ENCODE peak calls at places on chromosomes 3 and 15, in five cellular contexts. N is mammary epithelial cell, U is MM.1S, A is SK-N-SH, C is endothelial cell of umbilical vein. X is an unnamed sample. For H3K9me3, the result is how much of the 10 kb centered on the place peaks cover.

GRCh38 chr15:40106203-40107161 is 2.2 kb downstream of the BMF start:
- DNase-seq in N (peak), U (peak), A (no peak), C (no peak), X (peak)

GRCh38 chr3:61560452-61561373 is 658 bp upstream of the PTPRG start:
- DNase-seq in N (peak), U (peak), A (peak), C (peak), X (no peak)

GRCh38 chr3:100400424-100400781 is 486 bp downstream of the TOMM70 start:
- DNase-seq in N (peak), U (peak), A (no peak), C (peak), X (peak)

GRCh38 chr15:77617507-77618285 is 15.0 kb downstream of the LINGO1 start:
- DNase-seq in N (peak), U (no peak), A (no peak), C (no peak), X (peak)

GRCh38 chr15:61173899-61174689 is 55.0 kb downstream of the RORA start:
- DNase-seq in N (no peak), U (no peak), A (peak), C (peak), X (no peak)

GRCh38 chr3:71673486-71673885 is 51.7 kb downstream of the EIF4E3 start:
- DNase-seq in N (no peak), U (no peak), A (no peak), C (no peak), X (no peak)

GRCh38 chr3:30342319-30343060 is 263.9 kb upstream of the TGFBR2 start:
- DNase-seq in N (peak), U (no peak), A (no peak), C (peak), X (no peak)

GRCh38 chr3:114645392-114645791 is 351.6 kb downstream of the TIGIT start:
- DNase-seq in N (peak), U (no peak), A (no peak), C (no peak), X (no peak)

GRCh38 chr3:71956716-71957115 is 171.8 kb upstream of the PROK2 start:
- DNase-seq in N (no peak), U (no peak), A (no peak), C (no peak), X (no peak)

GRCh38 chr3:172268896-172269295 is 179.4 kb downstream of the GHSR start:
- DNase-seq in N (no peak), U (no peak), A (no peak), C (no peak), X (no peak)

GRCh38 chr15:75107905-75108838 is 84.8 kb downstream of the PPCDC start:
- DNase-seq in N (peak), U (peak), A (no peak), C (peak), X (no peak)

GRCh38 chr3:139187648-139188047 is 143.0 kb upstream of the PRR23C start:
- DNase-seq in N (no peak), U (no peak), A (no peak), C (no peak), X (no peak)

GRCh38 chr3:129025691-129026435 is 24.8 kb downstream of the EFCC1 start:
- DNase-seq in N (no peak), U (no peak), A (peak), C (no peak), X (no peak)

GRCh38 chr3:54841461-54841860 is 86.4 kb downstream of the LRTM1 start:
- DNase-seq in N (no peak), U (no peak), A (no peak), C (no peak), X (no peak)

GRCh38 chr3:62923092-62923491 is 47.9 kb upstream of the CADPS start:
- DNase-seq in N (no peak), U (no peak), A (no peak), C (no peak), X (no peak)

GRCh38 chr15:63277044-63277892 is at the start of gene APH1B:
- DNase-seq in N (peak), U (peak), A (peak), C (peak), X (peak)

GRCh38 chr3:101070260-101071121 is 77.3 kb upstream of the ABI3BP start:
- DNase-seq in N (no peak), U (peak), A (peak), C (peak), X (peak)

GRCh38 chr3:121648219-121648958 is 12.3 kb downstream of the HCLS1 start:
- DNase-seq in N (no peak), U (no peak), A (no peak), C (no peak), X (no peak)

GRCh38 chr3:124926426-124927116 is 8.0 kb downstream of the MUC13 start:
- DNase-seq in N (no peak), U (no peak), A (no peak), C (no peak), X (no peak)

DNA sequence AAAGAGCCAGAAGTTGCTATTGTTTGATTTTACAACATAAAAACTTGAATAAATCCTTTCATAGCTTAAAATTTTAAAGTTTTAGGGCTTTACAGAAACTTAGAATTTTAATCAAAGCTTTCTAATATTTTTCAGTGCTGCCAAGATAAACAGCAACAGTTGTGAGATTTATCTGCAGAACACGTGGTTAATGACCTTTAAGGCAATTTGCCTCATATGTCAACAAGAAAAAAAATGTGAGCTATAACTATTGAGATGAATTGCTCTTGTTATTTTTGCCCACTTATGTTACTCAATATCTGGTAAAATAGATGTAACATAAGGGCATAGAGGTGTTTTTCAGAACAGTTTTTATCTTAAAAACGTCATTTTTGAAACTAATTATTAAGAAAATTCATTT is 96.7 kb upstream of the NECTIN3 start:
- DNase-seq in N (no peak), U (no peak), A (no peak), C (no peak), X (no peak)
- H2AFZ ChIP-seq in N (no peak), U (no peak), A (no peak), C (no peak), X (no peak)

GRCh38 chr3:156665296-156665695 is 9.1 kb upstream of the TIPARP start:
- DNase-seq in N (no peak), U (no peak), A (no peak), C (peak), X (no peak)
- H3K9ac ChIP-seq in N (no peak), U (peak), A (no peak), C (no peak), X (no peak)

DNA sequence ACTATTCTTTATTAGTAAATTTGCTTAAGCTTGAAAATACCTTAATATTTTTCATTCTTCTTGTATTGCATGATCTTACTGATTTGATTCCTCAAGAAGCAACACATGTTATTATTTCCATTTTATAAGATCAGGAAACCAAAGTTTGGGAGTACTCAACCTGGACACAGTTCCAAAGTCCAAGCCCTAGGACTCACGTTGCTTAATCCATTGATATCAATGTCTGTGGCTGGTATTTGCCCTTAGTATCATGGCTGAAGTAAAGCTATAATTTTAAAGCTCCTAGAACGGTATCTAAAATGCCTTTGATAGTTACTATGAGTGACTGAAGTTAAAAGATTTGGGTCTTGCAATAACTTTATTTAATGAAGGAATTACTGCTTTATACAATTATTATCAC is 1045.3 kb downstream of the TUSC7 start:
- DNase-seq in N (no peak), U (no peak), A (no peak), C (no peak), X (no peak)
- H3K9me3 ChIP-seq in N (under half), U (under half), A (under half), C (under half), X (under half)

GRCh38 chr15:31058236-31058962 is 43.1 kb downstream of the TRPM1 start:
- DNase-seq in N (no peak), U (no peak), A (no peak), C (no peak), X (no peak)

GRCh38 chr15:31065824-31066223 is 35.7 kb downstream of the TRPM1 start:
- DNase-seq in N (peak), U (no peak), A (no peak), C (no peak), X (no peak)

GRCh38 chr15:31062965-31063355 is 38.6 kb downstream of the TRPM1 start:
- DNase-seq in N (no peak), U (no peak), A (no peak), C (peak), X (no peak)

GRCh38 chr15:31060429-31061140 is 40.9 kb downstream of the TRPM1 start:
- DNase-seq in N (no peak), U (no peak), A (no peak), C (no peak), X (no peak)

GRCh38 chr15:31062310-31062964 is 39.1 kb downstream of the TRPM1 start:
- DNase-seq in N (no peak), U (no peak), A (no peak), C (peak), X (no peak)
- H2AFZ ChIP-seq in N (no peak), U (no peak), A (peak), C (peak), X (no peak)

X was measured in Karpas-422.